ENCODE peak calls at places on chromosomes 11 and 22, in six cellular contexts. V is endothelial cell of umbilical vein, M is H9, C is K562, B is GM12878, A is GM23248. R is an unnamed sample.
A peak's percentile ranks its signal among the peaks of the same experiment; 100 is the strongest.

GRCh38 chr22:48432721-48433518 is 1394.8 kb downstream of the BRD1 start:
- DNase-seq in V (no peak), M (no peak), C (no peak), B (no peak), A (peak; percentile 70), R (peak; percentile 0)

GRCh38 chr11:123194308-123195181 is 503 bp downstream of the CLMP start:
- DNase-seq in V (no peak), M (peak; percentile 75), C (no peak), B (no peak), A (peak; percentile 70), R (peak; percentile 69)

GRCh38 chr11:124467376-124468061 is 22.0 kb upstream of the OR8B8 start:
- DNase-seq in V (no peak), M (no peak), C (no peak), B (no peak), A (no peak), R (no peak)

GRCh38 chr11:87036756-87037449 is 831 bp upstream of the TMEM135 start:
- DNase-seq in V (no peak), M (no peak), C (peak; percentile 56), B (no peak), A (no peak), R (no peak)

GRCh38 chr11:116540019-116540418 is 232.8 kb downstream of the BUD13 start:
- DNase-seq in V (no peak), M (no peak), C (no peak), B (no peak), A (no peak), R (no peak)

GRCh38 chr22:37676691-37677627 is 1.5 kb downstream of the LGALS1 start:
- DNase-seq in V (peak; percentile 95), M (peak; percentile 97), C (peak; percentile 77), B (no peak), A (peak; percentile 99), R (peak; percentile 99)

GRCh38 chr11:93614111-93614784 is 47.2 kb upstream of the CEP295 start:
- DNase-seq in V (no peak), M (peak; percentile 47), C (peak; percentile 63), B (no peak), A (peak; percentile 16), R (no peak)

GRCh38 chr11:762421-763072 is 14.7 kb downstream of the GATD1 start:
- DNase-seq in V (no peak), M (peak; percentile 70), C (peak; percentile 36), B (no peak), A (peak; percentile 94), R (peak; percentile 70)

GRCh38 chr11:46504817-46505613 is 88.8 kb downstream of the AMBRA1 start:
- DNase-seq in V (peak; percentile 29), M (no peak), C (no peak), B (no peak), A (peak; percentile 46), R (peak; percentile 15)

GRCh38 chr22:23526588-23527315 is 53.3 kb downstream of the IGLL1 start:
- DNase-seq in V (no peak), M (no peak), C (no peak), B (no peak), A (no peak), R (no peak)

GRCh38 chr11:62150887-62151736 is 27.3 kb downstream of the INCENP start:
- DNase-seq in V (no peak), M (no peak), C (no peak), B (no peak), A (no peak), R (no peak)

DNA sequence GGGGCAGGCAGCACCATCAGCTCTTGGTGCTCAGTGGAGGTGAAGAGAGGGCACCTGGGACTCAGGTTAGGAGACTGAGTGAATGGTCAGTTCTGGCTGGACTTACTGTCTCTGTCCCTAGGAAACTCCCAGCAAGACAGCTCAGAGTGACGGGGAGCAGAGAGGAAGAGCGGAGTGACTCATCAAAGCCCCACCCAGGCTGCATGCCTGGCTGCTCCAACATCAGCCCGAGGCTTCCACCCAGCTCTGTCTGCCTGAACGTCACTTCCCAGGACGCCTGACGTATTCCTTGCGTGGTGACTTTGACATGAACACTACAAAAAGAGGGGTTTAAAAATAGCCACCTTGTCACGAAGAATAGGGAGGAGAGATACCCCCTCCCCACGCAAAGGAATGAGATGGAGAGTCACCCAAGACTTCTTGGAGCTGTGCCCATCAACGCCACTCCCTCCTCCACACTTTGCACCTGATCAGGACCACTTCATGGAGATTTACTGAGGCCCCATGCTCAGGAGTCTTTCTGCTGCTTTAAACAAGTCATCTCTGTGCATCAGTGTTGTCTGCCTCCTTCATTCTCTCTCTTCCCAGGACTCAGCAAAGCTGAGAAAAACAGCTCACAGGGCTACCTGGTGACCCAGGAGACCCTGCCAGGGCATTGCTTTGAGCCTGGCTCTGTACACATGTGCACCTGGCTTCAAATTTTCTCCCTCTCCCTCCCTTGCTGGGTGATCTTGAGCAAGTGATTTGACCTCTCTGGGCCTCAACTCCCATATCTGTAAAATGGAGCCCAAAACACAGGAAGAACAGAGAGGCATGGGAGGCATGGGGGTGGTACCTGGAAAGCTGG is 83.1 kb downstream of the MN1 start:
- DNase-seq in V (peak; percentile 78), M (peak; percentile 42), C (peak; percentile 80), B (no peak), A (peak; percentile 99), R (peak; percentile 97)
- H3K9ac ChIP-seq in V (no peak overlapping the region), M (no peak overlapping the region), C (peak overlapping the region; percentile 83), B (no peak overlapping the region), A (peak overlapping the region; percentile 71), R (peak overlapping the region; percentile 52)

GRCh38 chr11:2300936-2301630 is 635 bp downstream of the C11orf21 start:
- DNase-seq in V (no peak), M (no peak), C (no peak), B (no peak), A (no peak), R (no peak)
- H3K9ac ChIP-seq in V (no peak overlapping the region), M (no peak overlapping the region), C (peak overlapping the region; percentile 82), B (no peak overlapping the region), A (no peak overlapping the region), R (no peak overlapping the region)

GRCh38 chr22:36417281-36417686 is 29.5 kb upstream of the MYH9 start:
- DNase-seq in V (no peak), M (no peak), C (no peak), B (no peak), A (peak; percentile 76), R (no peak)
- H3K9ac ChIP-seq in V (no peak overlapping the region), M (no peak overlapping the region), C (no peak overlapping the region), B (no peak overlapping the region), A (peak overlapping the region; percentile 19), R (no peak overlapping the region)

GRCh38 chr11:13718394-13718793 is 49.9 kb downstream of the FAR1 start:
- DNase-seq in V (no peak), M (no peak), C (no peak), B (no peak), A (no peak), R (no peak)

GRCh38 chr11:13717331-13717730 is 48.9 kb downstream of the FAR1 start:
- DNase-seq in V (peak; percentile 84), M (no peak), C (no peak), B (no peak), A (peak; percentile 84), R (peak; percentile 66)

DNA sequence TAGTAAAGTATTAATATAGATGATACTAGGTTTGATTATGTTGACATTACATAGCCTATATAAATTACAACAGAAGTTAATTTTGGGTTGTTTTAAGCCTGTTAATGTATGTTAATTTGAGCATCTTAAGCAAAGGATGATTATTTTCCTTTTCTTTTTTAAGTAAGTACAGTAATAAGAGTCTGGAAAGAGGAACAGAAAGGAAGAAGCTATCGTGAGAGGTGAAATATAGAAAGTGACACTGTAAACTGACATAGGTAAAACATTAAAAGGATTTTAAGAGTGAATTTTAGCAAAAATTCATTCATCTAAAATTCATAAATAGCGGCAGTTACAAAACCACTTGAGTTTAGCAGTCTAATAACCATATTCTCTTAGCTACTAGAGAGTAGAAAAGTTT is 45.5 kb downstream of the FAR1 start:
- DNase-seq in V (no peak), M (no peak), C (no peak), B (no peak), A (no peak), R (no peak)
- H3K9ac ChIP-seq in V (no peak overlapping the region), M (no peak overlapping the region), C (no peak overlapping the region), B (no peak overlapping the region), A (no peak overlapping the region), R (no peak overlapping the region)

DNA sequence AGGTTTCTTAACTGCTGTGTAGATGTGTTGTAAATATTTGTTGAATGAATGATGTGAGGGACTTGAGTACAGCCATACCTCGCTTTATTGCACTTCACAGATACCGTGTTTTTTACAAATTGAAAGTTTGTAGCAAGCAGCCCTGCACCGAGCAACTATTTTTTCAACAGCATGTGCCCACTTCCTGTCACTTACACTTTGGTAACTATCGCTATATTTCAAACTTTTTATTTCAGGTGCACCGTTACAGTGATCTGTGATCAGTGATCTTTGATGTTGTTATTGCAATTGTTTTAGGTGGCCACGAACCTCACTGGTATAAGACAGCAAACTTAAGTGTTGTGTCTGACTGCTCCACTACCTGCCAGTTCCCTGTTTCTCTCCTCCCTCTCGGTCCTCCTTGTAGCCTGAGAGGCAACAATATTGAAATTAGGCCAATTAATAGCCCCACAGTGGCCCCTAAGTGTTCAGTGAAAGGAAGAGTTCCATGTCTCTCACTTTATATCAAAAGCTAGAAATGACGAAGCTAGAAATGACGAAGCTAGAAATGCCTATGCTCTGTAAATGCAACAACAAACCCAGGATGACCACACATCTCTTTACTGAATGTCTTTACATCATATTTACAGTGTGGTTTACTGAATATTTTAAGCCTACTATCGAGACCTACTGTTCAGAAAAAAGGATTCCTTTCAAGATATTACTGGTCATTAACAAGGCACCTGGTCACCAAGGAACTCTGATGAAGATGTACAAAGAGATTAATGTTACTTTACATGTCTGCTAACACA is 1.0 kb downstream of the SFI1 start:
- DNase-seq in V (no peak), M (no peak), C (no peak), B (no peak), A (no peak), R (no peak)
- H3K9ac ChIP-seq in V (peak overlapping the region; percentile 78), M (peak overlapping the region; percentile 44), C (peak overlapping the region; percentile 91), B (peak overlapping the region; percentile 94), A (peak overlapping the region; percentile 83), R (peak overlapping the region; percentile 90)

GRCh38 chr22:32995335-32995734 is 62.8 kb downstream of the SYN3 start:
- DNase-seq in V (no peak), M (no peak), C (no peak), B (no peak), A (no peak), R (no peak)

GRCh38 chr22:32996276-32996675 is 61.9 kb downstream of the SYN3 start:
- DNase-seq in V (no peak), M (no peak), C (no peak), B (no peak), A (no peak), R (no peak)

GRCh38 chr22:32996702-32997101 is 61.5 kb downstream of the SYN3 start:
- DNase-seq in V (no peak), M (no peak), C (no peak), B (no peak), A (peak; percentile 92), R (peak; percentile 71)

GRCh38 chr22:32994046-32994827 is 63.9 kb downstream of the SYN3 start:
- DNase-seq in V (no peak), M (no peak), C (no peak), B (no peak), A (no peak), R (no peak)

DNA sequence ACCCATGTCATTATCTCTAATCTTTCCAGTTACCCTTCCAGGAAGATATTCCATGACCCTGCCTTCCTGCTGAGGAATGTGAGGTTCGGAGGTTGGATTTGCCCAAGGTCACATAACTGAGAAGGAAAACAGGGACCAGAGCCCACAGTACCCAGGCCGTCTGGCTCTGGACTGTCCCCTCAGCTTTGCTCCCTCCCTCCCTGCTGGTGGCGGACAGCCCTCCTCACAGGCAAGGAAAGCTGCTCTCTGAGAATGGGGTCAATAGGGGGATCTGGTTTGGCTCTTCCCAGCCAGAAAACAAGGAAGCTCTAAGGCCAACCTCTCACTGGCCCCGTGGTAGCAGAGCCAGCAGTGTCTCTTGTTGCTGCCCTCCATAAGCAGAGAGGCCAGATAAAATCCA is 63.3 kb downstream of the SYN3 start:
- DNase-seq in V (no peak), M (no peak), C (no peak), B (no peak), A (no peak), R (no peak)
- H3K9ac ChIP-seq in V (no peak overlapping the region), M (no peak overlapping the region), C (no peak overlapping the region), B (no peak overlapping the region), A (no peak overlapping the region), R (no peak overlapping the region)

R was measured in adipocyte.